ENCODE peak calls at places on chromosomes 12 and 14, in five cellular contexts. One of them, this sample, is unnamed.

GRCh38 chr14:99752486-99753121 is 40.6 kb upstream of the EML1 start:
- DNase-seq in K562: no peak
- DNase-seq in H1: no peak
- DNase-seq in A549: peak; percentile 47
- DNase-seq in GM12878: no peak
- DNase-seq in this sample: no peak

GRCh38 chr12:68784015-68784414 is 24.0 kb upstream of the MDM2 start:
- DNase-seq in K562: no peak
- DNase-seq in A549: no peak
- DNase-seq in H1: no peak
- DNase-seq in GM12878: no peak
- DNase-seq in this sample: peak; percentile 29

GRCh38 chr14:94761348-94761998 is 8.4 kb downstream of the GSC start:
- DNase-seq in GM12878: no peak
- DNase-seq in K562: no peak
- DNase-seq in H1: no peak
- DNase-seq in A549: no peak
- DNase-seq in this sample: no peak

GRCh38 chr12:57755454-57756372 is 810 bp downstream of the MARCHF9 start:
- DNase-seq in H1: peak; percentile 67
- DNase-seq in K562: peak; percentile 55
- DNase-seq in A549: no peak
- DNase-seq in GM12878: no peak
- DNase-seq in this sample: no peak

GRCh38 chr12:31238764-31239387 is 87.1 kb downstream of the SINHCAF start:
- DNase-seq in H1: peak; percentile 78
- DNase-seq in A549: peak; percentile 67
- DNase-seq in K562: peak; percentile 63
- DNase-seq in GM12878: peak; percentile 23
- DNase-seq in this sample: peak; percentile 58

GRCh38 chr14:21734457-21735074 is 60.9 kb upstream of the OR4E1 start:
- DNase-seq in GM12878: peak; percentile 12
- DNase-seq in H1: no peak
- DNase-seq in K562: peak; percentile 19
- DNase-seq in A549: peak; percentile 69
- DNase-seq in this sample: peak; percentile 75

GRCh38 chr12:53005215-53005985 is 856 bp upstream of the EIF4B start:
- DNase-seq in A549: peak; percentile 33
- DNase-seq in K562: no peak
- DNase-seq in H1: peak; percentile 54
- DNase-seq in GM12878: no peak
- DNase-seq in this sample: no peak

GRCh38 chr12:92022093-92022492 is 123.6 kb downstream of the BTG1 start:
- DNase-seq in K562: no peak
- DNase-seq in A549: no peak
- DNase-seq in GM12878: no peak
- DNase-seq in H1: no peak
- DNase-seq in this sample: no peak

DNA sequence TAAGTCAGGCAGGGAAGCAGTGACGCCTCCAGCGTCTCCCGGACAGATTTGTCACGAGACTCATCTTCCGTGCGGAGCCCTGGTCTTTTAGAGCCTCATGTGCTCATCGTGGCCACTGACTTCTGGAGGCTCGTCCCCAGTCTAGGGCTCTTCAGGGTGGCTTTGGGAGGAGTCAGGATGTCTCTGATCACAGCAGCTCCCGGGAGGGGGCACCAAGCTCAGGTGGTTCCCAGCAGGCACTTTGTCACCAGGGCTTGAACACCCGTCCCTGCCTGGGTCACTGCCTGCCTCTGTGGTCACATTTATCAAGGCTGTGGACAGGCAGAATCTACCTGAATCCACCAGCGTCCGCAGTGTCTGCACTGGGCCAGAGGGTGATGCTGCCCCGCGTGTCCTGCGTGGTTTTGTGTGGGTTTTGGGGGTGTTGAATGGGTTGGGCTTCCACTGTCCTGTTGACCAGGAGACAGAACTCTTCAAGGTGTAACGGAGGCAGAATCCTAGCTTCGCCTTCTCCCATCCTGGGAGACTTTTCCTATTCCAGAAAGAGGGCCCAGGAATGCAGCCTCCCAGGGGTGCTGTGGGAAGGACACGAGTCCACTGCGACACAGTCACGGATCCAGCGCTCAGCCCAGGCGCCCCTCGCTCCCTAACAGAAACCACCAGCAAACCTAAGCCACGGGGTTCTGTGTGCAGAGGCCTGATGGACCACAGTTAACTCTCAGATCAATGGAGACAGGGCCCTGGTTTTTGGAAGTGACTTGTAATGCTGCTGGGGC is 132.3 kb downstream of the ADGRD1 start:
- DNase-seq in A549: no peak
- DNase-seq in K562: no peak
- DNase-seq in H1: no peak
- DNase-seq in GM12878: no peak
- DNase-seq in this sample: no peak
- TF ChIP-seq KDM1A in A549: no peak
- TF ChIP-seq KDM1A in K562: no peak
- TF ChIP-seq KDM1A in H1: no peak
- TF ChIP-seq KDM1A in GM12878: no peak
- TF ChIP-seq KDM1A in this sample: no peak

DNA sequence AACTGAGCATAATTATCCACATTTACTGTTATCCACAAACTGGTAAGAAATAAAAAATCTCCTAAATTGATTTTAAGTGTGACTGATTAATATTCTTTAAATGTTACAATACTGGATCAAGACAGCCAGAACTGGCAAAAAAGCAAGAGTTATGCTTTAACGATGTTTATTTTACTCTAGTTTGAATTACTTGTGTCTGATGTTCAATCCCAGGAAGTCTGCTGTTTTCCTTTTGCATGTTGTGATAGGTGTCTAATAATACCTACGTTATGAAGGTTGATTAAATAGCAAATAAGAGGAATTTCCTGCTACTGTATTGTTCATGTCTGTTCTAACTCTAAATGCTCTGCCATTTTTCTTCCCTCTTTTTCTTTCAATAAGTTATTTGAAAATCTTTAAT is 34.4 kb upstream of the OTOGL start:
- DNase-seq in K562: no peak
- DNase-seq in GM12878: no peak
- DNase-seq in H1: no peak
- DNase-seq in A549: no peak
- DNase-seq in this sample: no peak
- TF ChIP-seq KDM1A in K562: no peak
- TF ChIP-seq KDM1A in GM12878: no peak
- TF ChIP-seq KDM1A in H1: no peak
- TF ChIP-seq KDM1A in A549: no peak
- TF ChIP-seq KDM1A in this sample: no peak

GRCh38 chr12:77401480-77402105 is 336.2 kb upstream of the E2F7 start:
- DNase-seq in A549: no peak
- DNase-seq in H1: no peak
- DNase-seq in GM12878: no peak
- DNase-seq in K562: no peak
- DNase-seq in this sample: no peak

GRCh38 chr12:77402726-77403125 is 337.4 kb upstream of the E2F7 start:
- DNase-seq in H1: no peak
- DNase-seq in K562: no peak
- DNase-seq in GM12878: no peak
- DNase-seq in A549: no peak
- DNase-seq in this sample: no peak

GRCh38 chr12:77406131-77406905 is 340.9 kb upstream of the E2F7 start:
- DNase-seq in A549: no peak
- DNase-seq in K562: no peak
- DNase-seq in H1: no peak
- DNase-seq in GM12878: no peak
- DNase-seq in this sample: no peak

GRCh38 chr12:77401062-77401461 is 335.7 kb upstream of the E2F7 start:
- DNase-seq in K562: no peak
- DNase-seq in H1: no peak
- DNase-seq in A549: no peak
- DNase-seq in GM12878: no peak
- DNase-seq in this sample: no peak
- TF ChIP-seq KDM1A in K562: no peak
- TF ChIP-seq KDM1A in H1: no peak
- TF ChIP-seq KDM1A in A549: no peak
- TF ChIP-seq KDM1A in GM12878: no peak
- TF ChIP-seq KDM1A in this sample: no peak

GRCh38 chr14:71491925-71492324 is 440.3 kb upstream of the RGS6 start:
- DNase-seq in A549: no peak
- DNase-seq in H1: no peak
- DNase-seq in GM12878: no peak
- DNase-seq in K562: no peak
- DNase-seq in this sample: peak; percentile 73
- TF ChIP-seq KDM1A in A549: no peak
- TF ChIP-seq KDM1A in H1: no peak
- TF ChIP-seq KDM1A in GM12878: no peak
- TF ChIP-seq KDM1A in K562: no peak
- TF ChIP-seq KDM1A in this sample: no peak

GRCh38 chr12:60266381-60266852 is 670.6 kb downstream of the SLC16A7 start:
- DNase-seq in H1: no peak
- DNase-seq in GM12878: no peak
- DNase-seq in K562: no peak
- DNase-seq in A549: peak; percentile 84
- DNase-seq in this sample: peak; percentile 76

GRCh38 chr12:60269611-60270269 is 673.9 kb downstream of the SLC16A7 start:
- DNase-seq in A549: no peak
- DNase-seq in K562: no peak
- DNase-seq in GM12878: no peak
- DNase-seq in H1: no peak
- DNase-seq in this sample: no peak

DNA sequence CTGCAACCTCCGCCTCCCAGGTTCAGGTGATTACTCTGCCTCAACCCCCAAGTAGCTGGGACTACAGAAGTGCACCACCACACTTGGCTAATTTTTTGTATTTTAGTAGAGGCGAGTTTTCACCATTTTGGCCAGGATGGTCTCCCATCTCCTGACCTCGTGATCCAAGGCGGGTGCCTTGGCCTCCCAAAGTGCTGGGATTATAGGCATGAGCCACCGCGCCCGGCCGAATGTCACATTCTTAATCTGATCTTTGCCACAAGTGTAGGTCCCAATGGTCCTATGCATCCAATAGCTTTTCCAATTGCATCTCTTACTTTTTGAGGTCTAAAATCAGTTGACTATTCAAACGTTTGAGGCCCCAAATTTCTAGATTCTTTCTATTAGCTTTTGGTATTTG is 676.0 kb downstream of the SLC16A7 start:
- DNase-seq in A549: no peak
- DNase-seq in H1: no peak
- DNase-seq in K562: no peak
- DNase-seq in GM12878: no peak
- DNase-seq in this sample: no peak
- TF ChIP-seq KDM1A in A549: no peak
- TF ChIP-seq KDM1A in H1: no peak
- TF ChIP-seq KDM1A in K562: no peak
- TF ChIP-seq KDM1A in GM12878: no peak
- TF ChIP-seq KDM1A in this sample: no peak

DNA sequence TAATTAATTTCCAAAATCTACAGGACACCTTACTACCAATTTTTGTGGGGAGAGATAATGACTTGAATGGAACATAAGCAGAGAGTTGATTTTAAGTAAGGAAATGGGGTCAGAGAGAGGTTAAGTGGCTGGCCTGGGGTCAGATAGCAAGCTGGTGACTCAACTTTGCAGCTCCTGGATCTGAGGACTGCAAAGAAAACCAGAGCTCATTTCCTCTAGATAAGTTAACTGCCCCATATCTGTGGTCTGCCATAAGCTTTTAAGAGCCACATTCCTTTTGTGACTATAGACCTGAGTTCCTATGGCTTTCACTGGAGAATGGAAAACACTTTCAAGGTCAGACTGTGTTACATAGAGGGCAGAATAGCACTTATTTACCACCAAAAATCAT is 201.2 kb upstream of the PRICKLE1 start:
- DNase-seq in K562: peak; percentile 14
- DNase-seq in H1: no peak
- DNase-seq in A549: peak; percentile 53
- DNase-seq in GM12878: no peak
- DNase-seq in this sample: no peak
- TF ChIP-seq KDM1A in K562: peak; percentile 90
- TF ChIP-seq KDM1A in H1: no peak
- TF ChIP-seq KDM1A in A549: no peak
- TF ChIP-seq KDM1A in GM12878: no peak
- TF ChIP-seq KDM1A in this sample: no peak

GRCh38 chr14:79842270-79842669 is 369.0 kb downstream of the DIO2 start:
- DNase-seq in A549: peak; percentile 20
- DNase-seq in K562: no peak
- DNase-seq in GM12878: no peak
- DNase-seq in H1: no peak
- DNase-seq in this sample: no peak
- TF ChIP-seq KDM1A in A549: no peak
- TF ChIP-seq KDM1A in K562: no peak
- TF ChIP-seq KDM1A in GM12878: no peak
- TF ChIP-seq KDM1A in H1: no peak
- TF ChIP-seq KDM1A in this sample: no peak

DNA sequence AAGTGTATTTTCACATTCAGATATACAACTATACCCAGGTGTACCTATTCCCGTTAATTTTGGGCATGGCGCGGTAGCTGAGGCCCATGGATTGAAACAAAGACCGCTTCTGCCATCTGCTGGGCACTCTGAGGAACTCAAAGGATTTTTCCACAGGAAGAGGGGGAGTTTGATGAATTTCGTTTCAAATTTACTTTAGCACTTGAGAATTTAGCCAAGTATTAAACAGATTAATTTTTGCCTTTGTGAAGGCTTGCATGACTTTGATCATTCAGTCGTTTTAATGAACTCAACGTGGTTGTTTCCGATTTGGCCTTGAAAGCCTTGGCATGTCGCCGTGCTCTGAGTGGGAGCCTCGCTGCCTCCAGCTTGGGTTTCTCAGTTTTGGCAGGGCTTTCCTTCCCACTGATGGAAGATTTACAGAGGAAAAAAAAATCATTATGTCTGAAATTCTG is 153.2 kb upstream of the DDHD1 start:
- DNase-seq in GM12878: no peak
- DNase-seq in K562: peak; percentile 35
- DNase-seq in A549: peak; percentile 47
- DNase-seq in H1: peak; percentile 61
- DNase-seq in this sample: peak; percentile 19
- TF ChIP-seq KDM1A in GM12878: no peak
- TF ChIP-seq KDM1A in K562: no peak
- TF ChIP-seq KDM1A in A549: no peak
- TF ChIP-seq KDM1A in H1: no peak
- TF ChIP-seq KDM1A in this sample: no peak

GRCh38 chr12:80353254-80353653 is 90.8 kb upstream of the PTPRQ start:
- DNase-seq in GM12878: no peak
- DNase-seq in H1: no peak
- DNase-seq in K562: no peak
- DNase-seq in A549: peak; percentile 5
- DNase-seq in this sample: peak; percentile 83
- TF ChIP-seq KDM1A in GM12878: no peak
- TF ChIP-seq KDM1A in H1: no peak
- TF ChIP-seq KDM1A in K562: no peak
- TF ChIP-seq KDM1A in A549: no peak
- TF ChIP-seq KDM1A in this sample: no peak

GRCh38 chr12:55663391-55663790 is 26.7 kb downstream of the OR10P1 start:
- DNase-seq in A549: no peak
- DNase-seq in GM12878: no peak
- DNase-seq in H1: no peak
- DNase-seq in K562: no peak
- DNase-seq in this sample: no peak
- TF ChIP-seq KDM1A in A549: no peak
- TF ChIP-seq KDM1A in GM12878: no peak
- TF ChIP-seq KDM1A in H1: no peak
- TF ChIP-seq KDM1A in K562: no peak
- TF ChIP-seq KDM1A in this sample: no peak

This sample was measured in HepG2.